ENCODE peak calls at places on chromosomes 4 and X, in six cellular contexts. Y, L, F, Z, V and W are unnamed samples.

GRCh38 chrX:151929131-151929530 is 16.4 kb downstream of the MAGEA4 start:
- DNase-seq in L (no peak), V (no peak), Y (no peak), F (no peak), Z (no peak), W (no peak)

GRCh38 chrX:10548681-10549080 is 71.7 kb downstream of the MID1 start:
- DNase-seq in Y (no peak), L (no peak), F (no peak), V (no peak), Z (no peak), W (no peak)

GRCh38 chr4:26806331-26806730 is 54.3 kb upstream of the STIM2 start:
- DNase-seq in V (no peak), Z (no peak), Y (no peak), L (no peak), F (no peak), W (no peak)

GRCh38 chr4:67918428-67918827 is 34.6 kb upstream of the TMPRSS11D start:
- DNase-seq in F (no peak), V (no peak), Z (peak), L (no peak), Y (no peak), W (no peak)

GRCh38 chr4:184370711-184371389 is 103.5 kb downstream of the IRF2 start:
- DNase-seq in L (peak), F (no peak), V (no peak), Y (no peak), Z (no peak), W (no peak)

GRCh38 chr4:61521451-61521850 is 321.3 kb downstream of the ADGRL3 start:
- DNase-seq in Y (no peak), V (no peak), F (no peak), Z (no peak), L (no peak), W (no peak)

GRCh38 chr4:10605746-10606482 is 78.7 kb downstream of the CLNK start:
- DNase-seq in L (peak), F (no peak), Y (no peak), Z (no peak), V (no peak), W (no peak)

GRCh38 chr4:33111106-33111505 is 2390.9 kb downstream of the PCDH7 start:
- DNase-seq in Y (no peak), V (no peak), Z (no peak), F (no peak), L (no peak), W (no peak)

GRCh38 chr4:13559414-13559813 is 15.1 kb upstream of the NKX3-2 start:
- DNase-seq in F (no peak), V (peak), L (peak), Y (no peak), Z (no peak), W (no peak)

GRCh38 chr4:880684-881405 is 51.3 kb downstream of the GAK start:
- DNase-seq in L (no peak), V (no peak), F (no peak), Y (no peak), Z (no peak), W (no peak)

GRCh38 chr4:171809854-171810253 is 3.4 kb upstream of the GALNTL6 start:
- DNase-seq in Y (no peak), Z (no peak), V (no peak), L (no peak), F (no peak), W (no peak)

GRCh38 chr4:40196724-40197281 is at the start of gene RHOH:
- DNase-seq in V (no peak), Z (no peak), L (no peak), Y (no peak), F (no peak), W (peak)

GRCh38 chr4:76745264-76745663 is 152.7 kb downstream of the SOWAHB start:
- DNase-seq in Y (no peak), V (no peak), Z (no peak), L (no peak), F (no peak), W (no peak)

GRCh38 chr4:40865696-40866095 is 115.9 kb downstream of the NSUN7 start:
- DNase-seq in Y (no peak), Z (no peak), F (no peak), L (peak), V (no peak), W (no peak)